ENCODE peak calls at places on chromosomes 3 and 15, in eight cellular contexts. J is transverse colon; I is thyroid gland; P is heart right ventricle; H is GM06990; B is A549; A is heart left ventricle; E is activated CD8-positive, alpha-beta memory T cell treated with anti-CD3 and anti-CD28 coated beads, Interleukin-2, amount 50 U/mL, for 48 hours. Q is an unnamed sample.

GRCh38 chr3:12868039-12869024 is 27.0 kb upstream of the RPL32 start:
- DNase-seq in J (peak), I (peak), P (peak), H (peak), B (peak), A (peak), E (peak), Q (peak)

GRCh38 chr3:168034152-168034928 is 61.4 kb downstream of the GOLIM4 start:
- DNase-seq in J (no peak), I (no peak), P (peak), H (no peak), B (no peak), A (peak), E (no peak), Q (no peak)

GRCh38 chr3:86958534-86958933 is 32.4 kb downstream of the VGLL3 start:
- DNase-seq in J (no peak), I (no peak), P (no peak), H (no peak), B (no peak), A (no peak), E (no peak), Q (no peak)

GRCh38 chr15:72486144-72486543 is 12.0 kb downstream of the ARIH1 start:
- DNase-seq in J (no peak), I (no peak), P (no peak), H (no peak), B (no peak), A (no peak), E (no peak), Q (no peak)

GRCh38 chr15:31472636-31473383 is 146.2 kb downstream of the KLF13 start:
- DNase-seq in J (peak), I (peak), P (peak), H (peak), B (no peak), A (peak), E (peak), Q (no peak)

GRCh38 chr3:177357352-177358084 is 160.2 kb upstream of the TBL1XR1 start:
- DNase-seq in J (peak), I (peak), P (peak), H (no peak), B (peak), A (peak), E (no peak), Q (no peak)

GRCh38 chr3:61899700-61900462 is 338.5 kb downstream of the PTPRG start:
- DNase-seq in J (no peak), I (no peak), P (no peak), H (no peak), B (no peak), A (no peak), E (no peak), Q (no peak)

GRCh38 chr15:99440551-99441426 is 125.0 kb upstream of the MEF2A start:
- DNase-seq in J (no peak), I (no peak), P (peak), H (no peak), B (no peak), A (peak), E (no peak), Q (no peak)

GRCh38 chr3:11898611-11899325 is 52.1 kb upstream of the TAMM41 start:
- DNase-seq in J (no peak), I (peak), P (no peak), H (no peak), B (no peak), A (no peak), E (no peak), Q (no peak)

GRCh38 chr15:59372352-59373211 is at the start of gene MYO1E:
- DNase-seq in J (peak), I (peak), P (peak), H (peak), B (peak), A (peak), E (peak), Q (peak)

GRCh38 chr3:52490938-52491526 is 4.1 kb upstream of the STAB1 start:
- DNase-seq in J (peak), I (no peak), P (peak), H (no peak), B (no peak), A (peak), E (no peak), Q (no peak)

GRCh38 chr3:64109438-64109837 is 86.1 kb upstream of the PSMD6 start:
- DNase-seq in J (peak), I (peak), P (peak), H (no peak), B (no peak), A (peak), E (no peak), Q (no peak)

GRCh38 chr15:83115410-83115809 is 8.0 kb downstream of the TM6SF1 start:
- DNase-seq in J (no peak), I (no peak), P (no peak), H (no peak), B (no peak), A (no peak), E (no peak), Q (no peak)